ENCODE peak calls at places on chromosomes 4 and X, in seven cellular contexts. One of them, this sample, is unnamed.

GRCh38 chr4:2251073-2251794 is 9.3 kb upstream of the HAUS3 start:
- DNase-seq in NB4: no peak
- DNase-seq in uterus: peak; percentile 13
- DNase-seq in progenitor cell of endocrine pancreas: no peak
- DNase-seq in kidney epithelial cell: no peak
- DNase-seq in mucosa of descending colon: peak; percentile 37
- DNase-seq in spleen: peak; percentile 69
- DNase-seq in this sample: no peak

GRCh38 chrX:7088968-7089615 is 58.4 kb upstream of the STS start:
- DNase-seq in NB4: peak; percentile 34
- DNase-seq in uterus: no peak
- DNase-seq in progenitor cell of endocrine pancreas: peak; percentile 34
- DNase-seq in kidney epithelial cell: no peak
- DNase-seq in mucosa of descending colon: no peak
- DNase-seq in spleen: peak; percentile 84
- DNase-seq in this sample: no peak

GRCh38 chr4:81724925-81725329 is 253.2 kb upstream of the RASGEF1B start:
- DNase-seq in NB4: no peak
- DNase-seq in uterus: no peak
- DNase-seq in progenitor cell of endocrine pancreas: no peak
- DNase-seq in kidney epithelial cell: peak; percentile 67
- DNase-seq in mucosa of descending colon: peak; percentile 59
- DNase-seq in spleen: peak; percentile 76
- DNase-seq in this sample: no peak

GRCh38 chr4:79088991-79089705 is 149.9 kb upstream of the PAQR3 start:
- DNase-seq in NB4: no peak
- DNase-seq in uterus: no peak
- DNase-seq in progenitor cell of endocrine pancreas: no peak
- DNase-seq in kidney epithelial cell: no peak
- DNase-seq in mucosa of descending colon: no peak
- DNase-seq in spleen: no peak
- DNase-seq in this sample: no peak

GRCh38 chrX:44400588-44400987 is 57.1 kb upstream of the EFHC2 start:
- DNase-seq in NB4: peak; percentile 51
- DNase-seq in uterus: no peak
- DNase-seq in progenitor cell of endocrine pancreas: no peak
- DNase-seq in kidney epithelial cell: peak; percentile 78
- DNase-seq in mucosa of descending colon: no peak
- DNase-seq in spleen: no peak
- DNase-seq in this sample: peak; percentile 90

GRCh38 chr4:125096662-125097061 is 218.1 kb upstream of the FAT4 start:
- DNase-seq in NB4: no peak
- DNase-seq in uterus: no peak
- DNase-seq in progenitor cell of endocrine pancreas: no peak
- DNase-seq in kidney epithelial cell: no peak
- DNase-seq in mucosa of descending colon: no peak
- DNase-seq in spleen: no peak
- DNase-seq in this sample: no peak

GRCh38 chr4:115687356-115687755 is 573.9 kb upstream of the NDST4 start:
- DNase-seq in NB4: no peak
- DNase-seq in uterus: no peak
- DNase-seq in progenitor cell of endocrine pancreas: no peak
- DNase-seq in kidney epithelial cell: no peak
- DNase-seq in mucosa of descending colon: no peak
- DNase-seq in spleen: no peak
- DNase-seq in this sample: no peak

GRCh38 chrX:57232658-57233360 is 53.7 kb upstream of the FAAH2 start:
- DNase-seq in NB4: no peak
- DNase-seq in uterus: no peak
- DNase-seq in progenitor cell of endocrine pancreas: no peak
- DNase-seq in kidney epithelial cell: no peak
- DNase-seq in mucosa of descending colon: no peak
- DNase-seq in spleen: no peak
- DNase-seq in this sample: no peak

GRCh38 chr4:4226606-4227438 is at the start of gene OTOP1:
- DNase-seq in NB4: no peak
- DNase-seq in uterus: no peak
- DNase-seq in progenitor cell of endocrine pancreas: no peak
- DNase-seq in kidney epithelial cell: no peak
- DNase-seq in mucosa of descending colon: no peak
- DNase-seq in spleen: no peak
- DNase-seq in this sample: no peak

GRCh38 chr4:80232707-80233370 is 33.6 kb upstream of the FGF5 start:
- DNase-seq in NB4: no peak
- DNase-seq in uterus: no peak
- DNase-seq in progenitor cell of endocrine pancreas: no peak
- DNase-seq in kidney epithelial cell: no peak
- DNase-seq in mucosa of descending colon: no peak
- DNase-seq in spleen: no peak
- DNase-seq in this sample: no peak

GRCh38 chrX:31038585-31039326 is 33.1 kb downstream of the FTHL17 start:
- DNase-seq in NB4: peak; percentile 34
- DNase-seq in uterus: peak; percentile 15
- DNase-seq in progenitor cell of endocrine pancreas: no peak
- DNase-seq in kidney epithelial cell: no peak
- DNase-seq in mucosa of descending colon: no peak
- DNase-seq in spleen: no peak
- DNase-seq in this sample: peak; percentile 58

GRCh38 chrX:17859609-17860178 is 1.4 kb downstream of the RAI2 start:
- DNase-seq in NB4: no peak
- DNase-seq in uterus: no peak
- DNase-seq in progenitor cell of endocrine pancreas: no peak
- DNase-seq in kidney epithelial cell: no peak
- DNase-seq in mucosa of descending colon: no peak
- DNase-seq in spleen: no peak
- DNase-seq in this sample: no peak

GRCh38 chr4:160117686-160118085 is 1014.8 kb downstream of the RAPGEF2 start:
- DNase-seq in NB4: no peak
- DNase-seq in uterus: no peak
- DNase-seq in progenitor cell of endocrine pancreas: no peak
- DNase-seq in kidney epithelial cell: no peak
- DNase-seq in mucosa of descending colon: no peak
- DNase-seq in spleen: no peak
- DNase-seq in this sample: no peak

GRCh38 chr4:152356428-152357034 is 179.4 kb downstream of the FBXW7 start:
- DNase-seq in NB4: no peak
- DNase-seq in uterus: no peak
- DNase-seq in progenitor cell of endocrine pancreas: no peak
- DNase-seq in kidney epithelial cell: no peak
- DNase-seq in mucosa of descending colon: no peak
- DNase-seq in spleen: no peak
- DNase-seq in this sample: peak; percentile 64

GRCh38 chr4:126794363-126794762 is 838.4 kb upstream of the INTU start:
- DNase-seq in NB4: no peak
- DNase-seq in uterus: no peak
- DNase-seq in progenitor cell of endocrine pancreas: no peak
- DNase-seq in kidney epithelial cell: no peak
- DNase-seq in mucosa of descending colon: no peak
- DNase-seq in spleen: no peak
- DNase-seq in this sample: peak; percentile 20

GRCh38 chrX:42087960-42088359 is 164.6 kb upstream of the CASK start:
- DNase-seq in NB4: no peak
- DNase-seq in uterus: no peak
- DNase-seq in progenitor cell of endocrine pancreas: no peak
- DNase-seq in kidney epithelial cell: no peak
- DNase-seq in mucosa of descending colon: no peak
- DNase-seq in spleen: no peak
- DNase-seq in this sample: no peak
- TF ChIP-seq CTCF in NB4: no peak
- TF ChIP-seq CTCF in uterus: no peak
- TF ChIP-seq CTCF in progenitor cell of endocrine pancreas: no peak
- TF ChIP-seq CTCF in kidney epithelial cell: no peak
- TF ChIP-seq CTCF in mucosa of descending colon: no peak
- TF ChIP-seq CTCF in spleen: no peak
- TF ChIP-seq CTCF in this sample: no peak

GRCh38 chr4:40303751-40304150 is 31.4 kb upstream of the CHRNA9 start:
- DNase-seq in NB4: no peak
- DNase-seq in uterus: no peak
- DNase-seq in progenitor cell of endocrine pancreas: no peak
- DNase-seq in kidney epithelial cell: no peak
- DNase-seq in mucosa of descending colon: no peak
- DNase-seq in spleen: no peak
- DNase-seq in this sample: no peak

GRCh38 chr4:40300371-40301162 is 34.6 kb upstream of the CHRNA9 start:
- DNase-seq in NB4: no peak
- DNase-seq in uterus: no peak
- DNase-seq in progenitor cell of endocrine pancreas: no peak
- DNase-seq in kidney epithelial cell: no peak
- DNase-seq in mucosa of descending colon: no peak
- DNase-seq in spleen: no peak
- DNase-seq in this sample: no peak

GRCh38 chr4:40301592-40301991 is 33.5 kb upstream of the CHRNA9 start:
- DNase-seq in NB4: no peak
- DNase-seq in uterus: no peak
- DNase-seq in progenitor cell of endocrine pancreas: no peak
- DNase-seq in kidney epithelial cell: no peak
- DNase-seq in mucosa of descending colon: peak; percentile 65
- DNase-seq in spleen: peak; percentile 90
- DNase-seq in this sample: no peak

GRCh38 chr4:40299126-40299525 is 36.0 kb upstream of the CHRNA9 start:
- DNase-seq in NB4: no peak
- DNase-seq in uterus: no peak
- DNase-seq in progenitor cell of endocrine pancreas: no peak
- DNase-seq in kidney epithelial cell: no peak
- DNase-seq in mucosa of descending colon: no peak
- DNase-seq in spleen: no peak
- DNase-seq in this sample: no peak

DNA sequence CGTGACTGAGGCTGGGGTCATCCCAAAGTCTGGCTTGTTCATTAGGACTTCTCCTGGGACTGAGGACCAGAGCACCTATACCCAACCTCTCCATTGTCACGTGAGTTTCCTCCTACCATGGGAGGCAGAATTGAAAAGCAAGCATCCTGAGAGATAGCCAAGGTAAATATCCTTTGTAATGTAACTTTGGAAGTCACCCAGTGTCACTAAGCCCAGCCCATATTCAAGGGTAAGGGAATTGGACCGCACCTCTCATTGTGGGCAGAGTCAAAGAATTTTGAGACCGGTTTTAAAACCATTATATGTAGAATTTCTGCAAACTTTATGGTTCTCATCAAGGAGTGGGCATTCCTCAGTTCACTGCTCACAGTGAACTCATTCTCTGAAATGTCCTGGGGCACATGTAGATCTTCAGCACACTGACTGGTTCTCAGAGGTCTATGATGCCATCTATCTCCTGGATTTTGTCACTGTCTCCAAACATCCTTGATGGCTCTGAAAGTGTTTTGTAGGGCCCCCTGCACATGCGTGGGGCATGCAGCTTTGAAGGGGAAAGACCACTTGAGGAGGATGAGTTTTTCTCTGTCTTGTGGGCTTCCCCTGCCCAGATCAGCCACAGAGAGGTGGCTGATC is 35.3 kb upstream of the CHRNA9 start:
- DNase-seq in NB4: peak; percentile 34
- DNase-seq in uterus: no peak
- DNase-seq in progenitor cell of endocrine pancreas: no peak
- DNase-seq in kidney epithelial cell: no peak
- DNase-seq in mucosa of descending colon: no peak
- DNase-seq in spleen: no peak
- DNase-seq in this sample: no peak
- TF ChIP-seq CTCF in NB4: no peak
- TF ChIP-seq CTCF in uterus: no peak
- TF ChIP-seq CTCF in progenitor cell of endocrine pancreas: no peak
- TF ChIP-seq CTCF in kidney epithelial cell: no peak
- TF ChIP-seq CTCF in mucosa of descending colon: no peak
- TF ChIP-seq CTCF in spleen: no peak
- TF ChIP-seq CTCF in this sample: no peak

GRCh38 chr4:161647757-161648156 is 516.0 kb downstream of the FSTL5 start:
- DNase-seq in NB4: no peak
- DNase-seq in uterus: no peak
- DNase-seq in progenitor cell of endocrine pancreas: no peak
- DNase-seq in kidney epithelial cell: no peak
- DNase-seq in mucosa of descending colon: no peak
- DNase-seq in spleen: no peak
- DNase-seq in this sample: no peak

DNA sequence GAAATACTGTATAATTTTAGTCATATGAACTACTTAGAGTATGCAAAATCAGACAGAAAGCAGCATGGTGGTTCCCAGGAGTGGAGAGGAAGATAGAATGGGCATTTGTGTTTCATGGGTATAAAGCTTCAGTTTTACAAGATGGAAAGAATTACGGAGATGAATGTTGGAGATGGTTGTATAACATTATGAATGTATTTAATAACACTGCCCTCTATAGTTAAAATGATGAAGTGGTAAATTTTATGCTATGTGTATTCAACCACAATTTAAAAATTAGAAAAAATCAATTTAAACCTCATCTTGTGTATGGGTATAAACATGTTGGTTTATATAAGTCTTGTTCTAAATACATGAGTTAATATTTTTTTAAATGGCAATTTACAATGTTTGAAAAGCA is 521.1 kb downstream of the FSTL5 start:
- DNase-seq in NB4: no peak
- DNase-seq in uterus: no peak
- DNase-seq in progenitor cell of endocrine pancreas: no peak
- DNase-seq in kidney epithelial cell: no peak
- DNase-seq in mucosa of descending colon: no peak
- DNase-seq in spleen: no peak
- DNase-seq in this sample: peak; percentile 3
- TF ChIP-seq CTCF in NB4: no peak
- TF ChIP-seq CTCF in uterus: no peak
- TF ChIP-seq CTCF in progenitor cell of endocrine pancreas: no peak
- TF ChIP-seq CTCF in kidney epithelial cell: no peak
- TF ChIP-seq CTCF in mucosa of descending colon: no peak
- TF ChIP-seq CTCF in spleen: peak; percentile 12
- TF ChIP-seq CTCF in this sample: no peak

DNA sequence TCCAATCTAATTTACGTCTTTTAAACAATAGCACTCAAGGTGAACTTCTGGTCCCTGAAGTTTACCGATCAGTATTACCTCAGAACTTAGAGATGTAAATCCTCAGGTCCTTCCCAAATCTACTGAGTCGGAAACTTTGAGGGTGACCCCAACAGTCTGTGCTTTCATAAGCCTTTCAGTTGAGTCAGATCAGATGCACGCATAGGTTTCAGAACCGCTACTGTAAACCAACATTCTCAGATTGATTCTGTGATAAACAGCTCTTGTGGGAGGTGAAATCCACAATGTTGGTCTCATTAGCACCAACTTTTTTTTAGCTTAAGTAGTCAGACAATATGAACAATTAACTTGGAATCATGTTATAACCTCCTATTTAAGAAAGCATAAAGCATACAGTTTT is 86.0 kb downstream of the WWC2 start:
- DNase-seq in NB4: peak; percentile 67
- DNase-seq in uterus: no peak
- DNase-seq in progenitor cell of endocrine pancreas: no peak
- DNase-seq in kidney epithelial cell: no peak
- DNase-seq in mucosa of descending colon: no peak
- DNase-seq in spleen: no peak
- DNase-seq in this sample: no peak
- TF ChIP-seq CTCF in NB4: no peak
- TF ChIP-seq CTCF in uterus: no peak
- TF ChIP-seq CTCF in progenitor cell of endocrine pancreas: no peak
- TF ChIP-seq CTCF in kidney epithelial cell: no peak
- TF ChIP-seq CTCF in mucosa of descending colon: no peak
- TF ChIP-seq CTCF in spleen: no peak
- TF ChIP-seq CTCF in this sample: no peak

GRCh38 chr4:5995901-5996623 is 22.2 kb downstream of the C4orf50 start:
- DNase-seq in NB4: no peak
- DNase-seq in uterus: no peak
- DNase-seq in progenitor cell of endocrine pancreas: no peak
- DNase-seq in kidney epithelial cell: no peak
- DNase-seq in mucosa of descending colon: no peak
- DNase-seq in spleen: no peak
- DNase-seq in this sample: no peak
- TF ChIP-seq CTCF in NB4: no peak
- TF ChIP-seq CTCF in uterus: no peak
- TF ChIP-seq CTCF in progenitor cell of endocrine pancreas: no peak
- TF ChIP-seq CTCF in kidney epithelial cell: no peak
- TF ChIP-seq CTCF in mucosa of descending colon: no peak
- TF ChIP-seq CTCF in spleen: no peak
- TF ChIP-seq CTCF in this sample: no peak